ENCODE peak calls at places on chromosomes 6 and 20, in ten cellular contexts. One of them, this sample, is unnamed.

GRCh38 chr20:29742699-29743100 is 1514.8 kb upstream of the DEFB115 start:
- DNase-seq in astrocyte of the cerebellum: no peak
- DNase-seq in epithelial cell of esophagus: no peak
- DNase-seq in esophagus squamous epithelium: no peak
- DNase-seq in CD14-positive monocyte: no peak
- DNase-seq in pancreas: no peak
- DNase-seq in kidney epithelial cell: no peak
- DNase-seq in neural crest cell: no peak
- DNase-seq in GM12865: no peak
- DNase-seq in activated B cell treated with CpG ODN at 0.5 μM for 24 hours: no peak
- DNase-seq in this sample: no peak

GRCh38 chr6:157066781-157067491 is 256.4 kb downstream of the TMEM242 start:
- DNase-seq in neural crest cell: no peak
- DNase-seq in astrocyte of the cerebellum: no peak
- DNase-seq in CD14-positive monocyte: no peak
- DNase-seq in esophagus squamous epithelium: no peak
- DNase-seq in epithelial cell of esophagus: no peak
- DNase-seq in activated B cell treated with CpG ODN at 0.5 μM for 24 hours: no peak
- DNase-seq in kidney epithelial cell: no peak
- DNase-seq in pancreas: no peak
- DNase-seq in GM12865: no peak
- DNase-seq in this sample: no peak

GRCh38 chr6:17492350-17492749 is 99.0 kb downstream of the CAP2 start:
- DNase-seq in neural crest cell: no peak
- DNase-seq in astrocyte of the cerebellum: no peak
- DNase-seq in CD14-positive monocyte: no peak
- DNase-seq in epithelial cell of esophagus: no peak
- DNase-seq in GM12865: no peak
- DNase-seq in pancreas: no peak
- DNase-seq in esophagus squamous epithelium: no peak
- DNase-seq in kidney epithelial cell: no peak
- DNase-seq in activated B cell treated with CpG ODN at 0.5 μM for 24 hours: no peak
- DNase-seq in this sample: no peak

GRCh38 chr6:64580346-64580745 is 944.7 kb downstream of the PHF3 start:
- DNase-seq in kidney epithelial cell: peak
- DNase-seq in epithelial cell of esophagus: peak
- DNase-seq in CD14-positive monocyte: no peak
- DNase-seq in pancreas: no peak
- DNase-seq in astrocyte of the cerebellum: no peak
- DNase-seq in esophagus squamous epithelium: no peak
- DNase-seq in neural crest cell: no peak
- DNase-seq in activated B cell treated with CpG ODN at 0.5 μM for 24 hours: no peak
- DNase-seq in GM12865: no peak
- DNase-seq in this sample: no peak

GRCh38 chr6:111743859-111744692 is 129.2 kb downstream of the FYN start:
- DNase-seq in neural crest cell: no peak
- DNase-seq in epithelial cell of esophagus: no peak
- DNase-seq in CD14-positive monocyte: no peak
- DNase-seq in kidney epithelial cell: no peak
- DNase-seq in activated B cell treated with CpG ODN at 0.5 μM for 24 hours: no peak
- DNase-seq in GM12865: no peak
- DNase-seq in pancreas: no peak
- DNase-seq in esophagus squamous epithelium: no peak
- DNase-seq in astrocyte of the cerebellum: no peak
- DNase-seq in this sample: no peak

GRCh38 chr6:167571550-167571949 is 246.7 kb downstream of the TTLL2 start:
- DNase-seq in kidney epithelial cell: no peak
- DNase-seq in activated B cell treated with CpG ODN at 0.5 μM for 24 hours: no peak
- DNase-seq in epithelial cell of esophagus: no peak
- DNase-seq in astrocyte of the cerebellum: no peak
- DNase-seq in pancreas: no peak
- DNase-seq in CD14-positive monocyte: no peak
- DNase-seq in neural crest cell: no peak
- DNase-seq in esophagus squamous epithelium: no peak
- DNase-seq in GM12865: no peak
- DNase-seq in this sample: peak

GRCh38 chr6:107716688-107717089 is 107.4 kb downstream of the SCML4 start:
- DNase-seq in astrocyte of the cerebellum: no peak
- DNase-seq in activated B cell treated with CpG ODN at 0.5 μM for 24 hours: no peak
- DNase-seq in esophagus squamous epithelium: no peak
- DNase-seq in pancreas: no peak
- DNase-seq in GM12865: peak
- DNase-seq in kidney epithelial cell: no peak
- DNase-seq in CD14-positive monocyte: no peak
- DNase-seq in epithelial cell of esophagus: peak
- DNase-seq in neural crest cell: no peak
- DNase-seq in this sample: no peak

GRCh38 chr6:53979468-53980067 is 131.7 kb upstream of the MLIP start:
- DNase-seq in esophagus squamous epithelium: no peak
- DNase-seq in astrocyte of the cerebellum: no peak
- DNase-seq in activated B cell treated with CpG ODN at 0.5 μM for 24 hours: no peak
- DNase-seq in neural crest cell: peak
- DNase-seq in kidney epithelial cell: no peak
- DNase-seq in CD14-positive monocyte: no peak
- DNase-seq in GM12865: peak
- DNase-seq in epithelial cell of esophagus: peak
- DNase-seq in pancreas: no peak
- DNase-seq in this sample: no peak

GRCh38 chr6:90021701-90022100 is 127.4 kb downstream of the GJA10 start:
- DNase-seq in epithelial cell of esophagus: no peak
- DNase-seq in neural crest cell: no peak
- DNase-seq in pancreas: no peak
- DNase-seq in astrocyte of the cerebellum: no peak
- DNase-seq in esophagus squamous epithelium: no peak
- DNase-seq in kidney epithelial cell: no peak
- DNase-seq in activated B cell treated with CpG ODN at 0.5 μM for 24 hours: no peak
- DNase-seq in GM12865: no peak
- DNase-seq in CD14-positive monocyte: no peak
- DNase-seq in this sample: no peak

GRCh38 chr20:61306935-61307475 is 54.9 kb downstream of the CDH4 start:
- DNase-seq in activated B cell treated with CpG ODN at 0.5 μM for 24 hours: no peak
- DNase-seq in kidney epithelial cell: no peak
- DNase-seq in epithelial cell of esophagus: peak
- DNase-seq in GM12865: no peak
- DNase-seq in astrocyte of the cerebellum: no peak
- DNase-seq in pancreas: no peak
- DNase-seq in esophagus squamous epithelium: no peak
- DNase-seq in CD14-positive monocyte: no peak
- DNase-seq in neural crest cell: no peak
- DNase-seq in this sample: no peak

GRCh38 chr6:18501313-18502013 is 114.3 kb downstream of the RNF144B start:
- DNase-seq in epithelial cell of esophagus: peak
- DNase-seq in neural crest cell: no peak
- DNase-seq in astrocyte of the cerebellum: peak
- DNase-seq in activated B cell treated with CpG ODN at 0.5 μM for 24 hours: no peak
- DNase-seq in GM12865: no peak
- DNase-seq in pancreas: no peak
- DNase-seq in esophagus squamous epithelium: no peak
- DNase-seq in kidney epithelial cell: no peak
- DNase-seq in CD14-positive monocyte: peak
- DNase-seq in this sample: no peak

GRCh38 chr20:63835031-63835858 is 4.2 kb upstream of the ZBTB46 start:
- DNase-seq in esophagus squamous epithelium: peak
- DNase-seq in GM12865: peak
- DNase-seq in kidney epithelial cell: peak
- DNase-seq in neural crest cell: peak
- DNase-seq in pancreas: peak
- DNase-seq in activated B cell treated with CpG ODN at 0.5 μM for 24 hours: no peak
- DNase-seq in astrocyte of the cerebellum: peak
- DNase-seq in epithelial cell of esophagus: peak
- DNase-seq in CD14-positive monocyte: no peak
- DNase-seq in this sample: peak

DNA sequence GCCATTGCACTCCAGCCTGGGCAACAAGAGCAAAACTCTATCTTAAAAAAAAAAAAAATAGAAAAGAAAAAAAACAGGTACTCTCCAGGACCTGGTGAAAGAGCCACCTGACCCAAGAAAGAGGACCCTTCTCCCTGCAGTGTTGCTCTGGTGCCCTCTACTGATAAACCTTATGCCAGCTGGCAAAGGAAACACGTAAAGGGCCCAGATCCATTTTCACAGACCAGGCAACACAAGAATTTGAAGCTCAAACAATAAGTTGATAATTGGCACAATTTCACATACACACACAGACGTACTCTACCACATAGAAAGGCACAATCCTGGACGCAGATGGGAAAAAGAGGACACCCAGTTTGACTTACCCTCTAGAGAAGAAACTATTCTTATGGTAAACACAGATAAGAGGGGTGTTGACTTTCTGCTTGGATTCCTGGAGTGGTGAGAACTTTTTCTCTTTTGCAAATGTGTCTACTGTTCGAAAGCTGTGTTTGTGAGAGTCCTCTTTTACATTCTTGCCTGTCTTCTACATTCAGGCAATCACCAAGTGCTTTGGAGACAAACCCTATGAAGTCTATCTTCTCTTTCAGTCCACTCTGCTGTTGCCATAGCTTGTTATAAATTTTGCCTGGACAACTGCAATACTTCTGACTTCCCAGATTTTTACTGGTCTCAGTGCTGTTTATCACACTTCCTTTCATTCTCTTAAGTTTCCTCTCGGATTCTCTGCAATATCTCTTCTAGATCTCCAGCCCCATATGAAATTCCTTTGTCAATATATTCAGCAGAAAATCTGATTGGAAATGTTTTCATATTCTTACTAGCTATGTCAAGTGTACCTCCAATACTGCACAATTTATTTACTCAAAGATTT is 6.4 kb upstream of the SNRPB start:
- DNase-seq in neural crest cell: no peak
- DNase-seq in pancreas: no peak
- DNase-seq in GM12865: no peak
- DNase-seq in CD14-positive monocyte: no peak
- DNase-seq in activated B cell treated with CpG ODN at 0.5 μM for 24 hours: no peak
- DNase-seq in kidney epithelial cell: no peak
- DNase-seq in epithelial cell of esophagus: no peak
- DNase-seq in astrocyte of the cerebellum: no peak
- DNase-seq in esophagus squamous epithelium: no peak
- DNase-seq in this sample: no peak
- TF ChIP-seq CTCF in neural crest cell: peak
- TF ChIP-seq CTCF in pancreas: no peak
- TF ChIP-seq CTCF in GM12865: no peak
- TF ChIP-seq CTCF in CD14-positive monocyte: no peak
- TF ChIP-seq CTCF in activated B cell treated with CpG ODN at 0.5 μM for 24 hours: no peak
- TF ChIP-seq CTCF in kidney epithelial cell: no peak
- TF ChIP-seq CTCF in epithelial cell of esophagus: peak
- TF ChIP-seq CTCF in astrocyte of the cerebellum: no peak
- TF ChIP-seq CTCF in esophagus squamous epithelium: no peak
- TF ChIP-seq CTCF in this sample: no peak

GRCh38 chr6:27565839-27566779 is 93.2 kb upstream of the ZNF184 start:
- DNase-seq in kidney epithelial cell: no peak
- DNase-seq in CD14-positive monocyte: no peak
- DNase-seq in pancreas: no peak
- DNase-seq in astrocyte of the cerebellum: no peak
- DNase-seq in activated B cell treated with CpG ODN at 0.5 μM for 24 hours: no peak
- DNase-seq in epithelial cell of esophagus: peak
- DNase-seq in esophagus squamous epithelium: no peak
- DNase-seq in neural crest cell: no peak
- DNase-seq in GM12865: peak
- DNase-seq in this sample: peak
- TF ChIP-seq CTCF in kidney epithelial cell: no peak
- TF ChIP-seq CTCF in CD14-positive monocyte: no peak
- TF ChIP-seq CTCF in pancreas: no peak
- TF ChIP-seq CTCF in astrocyte of the cerebellum: no peak
- TF ChIP-seq CTCF in activated B cell treated with CpG ODN at 0.5 μM for 24 hours: no peak
- TF ChIP-seq CTCF in epithelial cell of esophagus: peak
- TF ChIP-seq CTCF in esophagus squamous epithelium: no peak
- TF ChIP-seq CTCF in neural crest cell: peak
- TF ChIP-seq CTCF in GM12865: peak
- TF ChIP-seq CTCF in this sample: no peak

GRCh38 chr6:164825386-164825785 is 484.0 kb downstream of the C6orf118 start:
- DNase-seq in astrocyte of the cerebellum: no peak
- DNase-seq in neural crest cell: no peak
- DNase-seq in kidney epithelial cell: no peak
- DNase-seq in GM12865: no peak
- DNase-seq in epithelial cell of esophagus: no peak
- DNase-seq in activated B cell treated with CpG ODN at 0.5 μM for 24 hours: no peak
- DNase-seq in CD14-positive monocyte: no peak
- DNase-seq in esophagus squamous epithelium: no peak
- DNase-seq in pancreas: no peak
- DNase-seq in this sample: no peak
- TF ChIP-seq CTCF in astrocyte of the cerebellum: no peak
- TF ChIP-seq CTCF in neural crest cell: no peak
- TF ChIP-seq CTCF in kidney epithelial cell: no peak
- TF ChIP-seq CTCF in GM12865: no peak
- TF ChIP-seq CTCF in epithelial cell of esophagus: no peak
- TF ChIP-seq CTCF in activated B cell treated with CpG ODN at 0.5 μM for 24 hours: no peak
- TF ChIP-seq CTCF in CD14-positive monocyte: no peak
- TF ChIP-seq CTCF in esophagus squamous epithelium: no peak
- TF ChIP-seq CTCF in pancreas: no peak
- TF ChIP-seq CTCF in this sample: no peak

GRCh38 chr6:19849196-19849595 is 12.0 kb downstream of the ID4 start:
- DNase-seq in kidney epithelial cell: no peak
- DNase-seq in astrocyte of the cerebellum: no peak
- DNase-seq in pancreas: no peak
- DNase-seq in GM12865: no peak
- DNase-seq in neural crest cell: no peak
- DNase-seq in activated B cell treated with CpG ODN at 0.5 μM for 24 hours: no peak
- DNase-seq in esophagus squamous epithelium: no peak
- DNase-seq in epithelial cell of esophagus: no peak
- DNase-seq in CD14-positive monocyte: no peak
- DNase-seq in this sample: no peak

GRCh38 chr6:19849736-19850135 is 12.6 kb downstream of the ID4 start:
- DNase-seq in astrocyte of the cerebellum: no peak
- DNase-seq in esophagus squamous epithelium: no peak
- DNase-seq in neural crest cell: no peak
- DNase-seq in epithelial cell of esophagus: no peak
- DNase-seq in kidney epithelial cell: no peak
- DNase-seq in activated B cell treated with CpG ODN at 0.5 μM for 24 hours: no peak
- DNase-seq in CD14-positive monocyte: no peak
- DNase-seq in pancreas: no peak
- DNase-seq in GM12865: no peak
- DNase-seq in this sample: no peak

GRCh38 chr6:19855510-19855909 is 18.3 kb downstream of the ID4 start:
- DNase-seq in GM12865: no peak
- DNase-seq in astrocyte of the cerebellum: no peak
- DNase-seq in epithelial cell of esophagus: no peak
- DNase-seq in kidney epithelial cell: no peak
- DNase-seq in pancreas: no peak
- DNase-seq in esophagus squamous epithelium: no peak
- DNase-seq in CD14-positive monocyte: no peak
- DNase-seq in activated B cell treated with CpG ODN at 0.5 μM for 24 hours: no peak
- DNase-seq in neural crest cell: no peak
- DNase-seq in this sample: no peak

GRCh38 chr6:19851273-19852089 is 14.3 kb downstream of the ID4 start:
- DNase-seq in astrocyte of the cerebellum: peak
- DNase-seq in CD14-positive monocyte: no peak
- DNase-seq in epithelial cell of esophagus: peak
- DNase-seq in pancreas: peak
- DNase-seq in esophagus squamous epithelium: no peak
- DNase-seq in neural crest cell: peak
- DNase-seq in activated B cell treated with CpG ODN at 0.5 μM for 24 hours: no peak
- DNase-seq in kidney epithelial cell: no peak
- DNase-seq in GM12865: peak
- DNase-seq in this sample: no peak

DNA sequence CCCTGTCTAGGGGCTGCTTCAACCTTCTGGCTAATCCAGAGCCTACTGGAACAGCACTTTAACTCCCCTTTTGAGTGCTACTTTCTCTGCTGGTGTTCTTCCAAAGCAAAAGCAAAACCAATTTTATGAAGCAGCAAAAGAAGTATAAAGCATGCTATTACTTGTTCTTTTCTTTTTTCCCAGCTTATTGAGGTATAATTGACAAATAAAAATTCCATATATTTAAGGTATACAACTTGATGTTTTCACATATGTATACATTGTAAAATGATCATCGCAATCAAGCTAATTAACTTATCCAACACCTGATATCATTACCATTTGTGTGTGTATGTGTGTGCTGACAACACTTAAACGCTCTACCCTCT is 14.9 kb downstream of the ID4 start:
- DNase-seq in esophagus squamous epithelium: no peak
- DNase-seq in pancreas: no peak
- DNase-seq in kidney epithelial cell: no peak
- DNase-seq in astrocyte of the cerebellum: no peak
- DNase-seq in epithelial cell of esophagus: no peak
- DNase-seq in activated B cell treated with CpG ODN at 0.5 μM for 24 hours: no peak
- DNase-seq in CD14-positive monocyte: no peak
- DNase-seq in neural crest cell: no peak
- DNase-seq in GM12865: no peak
- DNase-seq in this sample: no peak
- TF ChIP-seq CTCF in esophagus squamous epithelium: no peak
- TF ChIP-seq CTCF in pancreas: no peak
- TF ChIP-seq CTCF in kidney epithelial cell: no peak
- TF ChIP-seq CTCF in astrocyte of the cerebellum: no peak
- TF ChIP-seq CTCF in epithelial cell of esophagus: no peak
- TF ChIP-seq CTCF in activated B cell treated with CpG ODN at 0.5 μM for 24 hours: no peak
- TF ChIP-seq CTCF in CD14-positive monocyte: no peak
- TF ChIP-seq CTCF in neural crest cell: peak
- TF ChIP-seq CTCF in GM12865: no peak
- TF ChIP-seq CTCF in this sample: no peak